ENCODE peak calls at places on chromosomes 6 and 20, in eight cellular contexts. V, L, I, Q, Y, H, G and J are unnamed samples.

GRCh38 chr6:168313371-168314028 is 6.1 kb downstream of the DACT2 start:
- ATAC-seq in L (no peak), V (no peak), G (peak), Q (no peak), H (no peak), I (no peak), Y (peak), J (no peak)

GRCh38 chr6:170152111-170152926 is 138.6 kb downstream of the DLL1 start:
- ATAC-seq in V (no peak), Y (peak), Q (no peak), L (peak), G (no peak), I (peak), H (peak), J (peak)

GRCh38 chr20:63115651-63116411 is 100.1 kb downstream of the YTHDF1 start:
- ATAC-seq in H (no peak), Y (peak), Q (no peak), L (no peak), G (no peak), V (no peak), I (no peak), J (no peak)

GRCh38 chr6:167350322-167350721 is 25.4 kb downstream of the TTLL2 start:
- ATAC-seq in H (no peak), I (no peak), G (no peak), V (no peak), Q (no peak), L (no peak), Y (peak), J (no peak)

GRCh38 chr6:148169701-148170100 is 172.9 kb upstream of the SASH1 start:
- ATAC-seq in I (no peak), H (no peak), Q (no peak), L (no peak), G (no peak), Y (no peak), V (no peak), J (no peak)

GRCh38 chr20:63082308-63082938 is 75.7 kb upstream of the BHLHE23 start:
- ATAC-seq in G (peak), Q (peak), H (no peak), L (peak), V (peak), I (peak), Y (peak), J (no peak)

GRCh38 chr6:73903155-73903554 is 207.2 kb downstream of the CD109 start:
- ATAC-seq in Q (no peak), I (no peak), G (no peak), Y (no peak), H (peak), L (no peak), V (no peak), J (no peak)

GRCh38 chr6:15350386-15351083 is 104.7 kb downstream of the JARID2 start:
- ATAC-seq in G (no peak), H (no peak), I (no peak), V (no peak), L (no peak), Y (no peak), Q (no peak), J (no peak)

GRCh38 chr6:97218912-97219311 is 64.1 kb downstream of the MMS22L start:
- ATAC-seq in V (no peak), I (no peak), Y (no peak), Q (no peak), H (no peak), L (no peak), G (no peak), J (no peak)

GRCh38 chr6:39086294-39086693 is 28.7 kb downstream of the SAYSD1 start:
- ATAC-seq in Y (no peak), G (no peak), L (no peak), V (no peak), H (no peak), I (no peak), Q (peak), J (no peak)

GRCh38 chr6:11309947-11310665 is 77.6 kb upstream of the NEDD9 start:
- ATAC-seq in I (no peak), L (no peak), Y (peak), V (peak), H (no peak), G (peak), Q (peak), J (no peak)

GRCh38 chr6:43964659-43965570 is 162.3 kb downstream of the MRPL14 start:
- ATAC-seq in H (no peak), Y (no peak), G (peak), I (peak), Q (no peak), V (no peak), L (peak), J (no peak)

GRCh38 chr6:119112856-119113530 is 34.5 kb upstream of the FAM184A start:
- ATAC-seq in Y (peak), L (peak), G (peak), I (no peak), H (peak), Q (peak), V (no peak), J (peak)

GRCh38 chr6:137701942-137702341 is 165.1 kb upstream of the TNFAIP3 start:
- ATAC-seq in H (no peak), Q (no peak), V (no peak), Y (no peak), G (no peak), I (no peak), L (no peak), J (no peak)

GRCh38 chr6:119173249-119174084 is 95.0 kb upstream of the FAM184A start:
- ATAC-seq in Y (no peak), L (peak), H (peak), I (no peak), G (peak), Q (peak), V (no peak), J (no peak)

GRCh38 chr6:20118877-20119276 is 93.4 kb downstream of the MBOAT1 start:
- ATAC-seq in V (no peak), Q (no peak), H (no peak), I (no peak), L (no peak), Y (no peak), G (no peak), J (no peak)

GRCh38 chr6:161522286-161522685 is 248.4 kb upstream of the AGPAT4 start:
- ATAC-seq in I (no peak), H (no peak), V (no peak), Q (no peak), L (no peak), G (no peak), Y (no peak), J (no peak)

GRCh38 chr6:34491091-34491430 is 25.2 kb downstream of the PACSIN1 start:
- ATAC-seq in Q (no peak), G (no peak), L (peak), Y (peak), I (no peak), V (no peak), H (no peak), J (peak)

GRCh38 chr20:59042796-59043621 is 423 bp upstream of the PRELID3B start:
- ATAC-seq in H (peak), L (peak), V (peak), I (peak), Y (peak), G (peak), Q (peak), J (peak)
- TF ChIP-seq POLR2AphosphoS5 in H (peak), L (no peak), V (peak), I (peak), Y (peak), G (no peak), Q (peak), J (no peak)

GRCh38 chr6:30259140-30260035 is 46.2 kb upstream of the TRIM26 start:
- ATAC-seq in I (peak), L (no peak), Q (peak), G (peak), Y (peak), V (peak), H (peak), J (peak)
- TF ChIP-seq POLR2AphosphoS5 in I (no peak), L (no peak), Q (peak), G (no peak), Y (peak), V (peak), H (peak), J (peak)

GRCh38 chr6:99980741-99981140 is 13.3 kb downstream of the MCHR2 start:
- ATAC-seq in L (no peak), Q (no peak), V (no peak), Y (no peak), I (no peak), G (no peak), H (no peak), J (no peak)
- TF ChIP-seq POLR2AphosphoS5 in L (no peak), Q (no peak), V (no peak), Y (no peak), I (no peak), G (no peak), H (no peak), J (no peak)

GRCh38 chr20:50015993-50016770 is 33.4 kb downstream of the SNAI1 start:
- ATAC-seq in V (no peak), Y (peak), G (peak), I (peak), H (peak), L (peak), Q (no peak), J (no peak)
- TF ChIP-seq POLR2AphosphoS5 in V (no peak), Y (no peak), G (no peak), I (no peak), H (no peak), L (no peak), Q (no peak), J (no peak)

GRCh38 chr6:26205161-26205624 is 118.0 kb downstream of the HFE start:
- ATAC-seq in H (peak), V (peak), Q (peak), Y (peak), G (peak), I (peak), L (peak), J (peak)

GRCh38 chr6:26202811-26203583 is 115.8 kb downstream of the HFE start:
- ATAC-seq in V (no peak), H (no peak), G (no peak), L (no peak), Q (no peak), Y (no peak), I (no peak), J (no peak)

GRCh38 chr6:26204332-26205160 is 117.3 kb downstream of the HFE start:
- ATAC-seq in H (peak), I (peak), V (peak), Y (peak), L (peak), G (peak), Q (peak), J (peak)

GRCh38 chr6:26205625-26206574 is 118.7 kb downstream of the HFE start:
- ATAC-seq in Q (peak), G (peak), V (peak), L (peak), Y (peak), I (no peak), H (no peak), J (peak)

DNA sequence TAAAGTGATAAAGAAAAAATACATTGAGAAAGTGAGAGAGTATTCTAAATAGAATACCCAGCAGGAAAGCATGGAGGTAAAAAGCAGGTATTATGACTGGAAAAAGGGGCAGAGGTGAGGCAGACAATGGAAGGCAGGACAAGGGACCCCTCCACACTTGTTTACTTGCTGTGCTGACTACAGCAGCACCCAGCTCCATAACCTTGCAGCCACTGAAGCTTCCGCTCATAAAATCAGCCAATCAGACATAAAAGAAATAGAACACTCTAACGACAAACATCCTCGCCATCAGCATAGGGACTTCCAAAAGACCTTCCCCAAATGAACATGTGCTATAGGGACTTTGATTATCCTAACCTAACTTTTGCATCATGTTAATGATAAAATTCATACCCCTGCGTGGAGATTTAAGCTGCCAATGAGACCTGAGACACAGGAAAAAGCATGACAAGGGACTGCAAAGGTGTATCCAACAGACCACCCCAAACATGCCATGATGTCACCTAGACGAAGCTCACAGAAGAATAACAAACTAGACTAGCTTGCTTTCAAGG is 120.1 kb downstream of the HFE start:
- ATAC-seq in Y (no peak), I (no peak), H (no peak), V (no peak), Q (no peak), G (no peak), L (no peak), J (no peak)
- TF ChIP-seq POLR2AphosphoS5 in Y (no peak), I (no peak), H (no peak), V (no peak), Q (no peak), G (no peak), L (no peak), J (no peak)

GRCh38 chr6:35687658-35688604 is 784 bp downstream of the FKBP5 start:
- ATAC-seq in G (peak), L (peak), H (peak), Q (peak), I (peak), Y (peak), V (peak), J (no peak)
- TF ChIP-seq POLR2AphosphoS5 in G (no peak), L (no peak), H (peak), Q (no peak), I (no peak), Y (no peak), V (no peak), J (peak)

DNA sequence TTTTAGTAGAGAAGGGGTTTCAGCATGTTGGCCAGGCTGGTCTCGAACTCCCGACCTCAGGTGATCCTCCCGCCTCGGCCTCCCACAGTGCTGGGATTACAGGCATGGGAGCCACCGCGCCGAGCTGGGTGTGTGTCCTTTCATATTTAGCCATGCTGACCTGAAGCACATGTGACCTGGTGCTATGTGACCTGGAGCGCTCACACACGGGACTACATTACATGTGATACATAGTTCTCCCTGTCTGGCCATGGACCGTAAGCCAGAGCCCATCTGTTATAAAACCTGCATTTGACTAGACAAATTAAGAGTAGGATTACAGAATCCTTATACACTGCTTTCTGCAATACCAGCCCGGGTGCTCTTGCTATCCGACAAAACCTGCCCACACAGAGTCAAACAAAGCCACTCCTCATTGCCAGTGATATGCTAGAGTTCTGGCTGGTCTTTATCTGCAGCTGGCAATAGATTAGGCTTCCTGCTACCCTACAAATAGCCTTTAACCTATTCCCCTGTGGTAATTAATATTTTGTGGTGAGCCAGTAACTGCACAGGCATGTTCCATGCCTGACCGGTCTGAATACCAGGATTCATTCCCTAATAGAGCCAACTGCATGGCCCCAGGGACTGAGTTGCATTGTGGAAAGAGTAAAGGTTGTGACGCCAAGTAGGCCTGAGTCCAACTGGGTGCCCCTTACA is 26.3 kb upstream of the FAM50B start:
- ATAC-seq in I (no peak), H (no peak), V (no peak), Q (no peak), L (no peak), Y (no peak), G (no peak), J (no peak)
- TF ChIP-seq POLR2AphosphoS5 in I (no peak), H (no peak), V (no peak), Q (no peak), L (no peak), Y (no peak), G (no peak), J (no peak)